ENCODE peak calls at places on chromosomes 3 and 15, in six cellular contexts. V, D, N, T, Q and E are unnamed samples.

GRCh38 chr3:172449468-172450149 is 1.4 kb upstream of the GHSR start:
- DNase-seq in Q (no peak), D (peak; percentile 13), V (peak; percentile 6), N (peak; percentile 22), T (peak; percentile 27), E (no peak)

GRCh38 chr3:51975857-51976549 is 1.1 kb downstream of the ABHD14A start:
- DNase-seq in Q (peak; percentile 62), V (peak; percentile 46), T (peak; percentile 76), D (peak; percentile 78), N (peak; percentile 76), E (peak; percentile 88)

GRCh38 chr3:146625117-146625775 is 20.1 kb upstream of the PLSCR5 start:
- DNase-seq in V (no peak), N (no peak), Q (no peak), D (no peak), T (no peak), E (no peak)

GRCh38 chr3:50405249-50405648 is 45.9 kb upstream of the TMEM115 start:
- DNase-seq in N (no peak), T (no peak), V (no peak), Q (no peak), D (no peak), E (no peak)

GRCh38 chr3:177438596-177439220 is 241.4 kb upstream of the TBL1XR1 start:
- DNase-seq in N (no peak), Q (no peak), T (no peak), D (no peak), V (no peak), E (no peak)

GRCh38 chr3:13655074-13655913 is 106.4 kb downstream of the FBLN2 start:
- DNase-seq in Q (peak; percentile 50), V (no peak), D (peak; percentile 35), N (peak; percentile 60), T (peak; percentile 52), E (peak; percentile 77)

GRCh38 chr15:34682673-34683072 is 72.1 kb downstream of the GJD2 start:
- DNase-seq in D (no peak), T (no peak), N (no peak), Q (no peak), V (no peak), E (no peak)

GRCh38 chr15:45618813-45619212 is 16.0 kb upstream of the SQOR start:
- DNase-seq in D (no peak), T (no peak), V (peak; percentile 18), N (no peak), Q (no peak), E (no peak)

GRCh38 chr3:122714269-122714668 is 33.6 kb downstream of the PARP14 start:
- DNase-seq in T (no peak), V (no peak), D (no peak), N (no peak), Q (no peak), E (no peak)

GRCh38 chr15:71185706-71186105 is 70.4 kb downstream of the THSD4 start:
- DNase-seq in T (no peak), D (no peak), N (no peak), Q (no peak), V (no peak), E (no peak)

GRCh38 chr3:15451468-15452113 is 24.2 kb downstream of the EAF1 start:
- DNase-seq in N (no peak), Q (no peak), D (no peak), T (no peak), V (no peak), E (no peak)
- TF ChIP-seq CTCF in N (no peak), Q (no peak), D (no peak), T (no peak), V (no peak), E (no peak)

GRCh38 chr15:39942753-39943150 is 8.8 kb downstream of the EIF2AK4 start:
- DNase-seq in V (no peak), N (no peak), T (no peak), D (no peak), Q (no peak), E (no peak)

GRCh38 chr15:39936681-39937080 is 2.8 kb downstream of the EIF2AK4 start:
- DNase-seq in D (no peak), V (no peak), T (no peak), Q (no peak), N (no peak), E (no peak)

GRCh38 chr15:39942101-39942752 is 8.3 kb downstream of the EIF2AK4 start:
- DNase-seq in D (no peak), T (no peak), N (no peak), V (no peak), Q (no peak), E (no peak)

GRCh38 chr15:39936187-39936586 is 2.3 kb downstream of the EIF2AK4 start:
- DNase-seq in Q (no peak), N (no peak), D (no peak), T (no peak), V (no peak), E (no peak)

GRCh38 chr15:39939487-39940452 is 5.9 kb downstream of the EIF2AK4 start:
- DNase-seq in D (no peak), N (no peak), Q (no peak), T (peak; percentile 20), V (no peak), E (no peak)
- H3K27ac ChIP-seq in D (no peak overlapping the region), N (no peak overlapping the region), Q (no peak overlapping the region), T (no peak overlapping the region), V (no peak overlapping the region), E (no peak overlapping the region)

GRCh38 chr15:60626051-60626450 is 147.1 kb upstream of the ICE2 start:
- DNase-seq in T (no peak), N (no peak), D (no peak), V (no peak), Q (no peak), E (no peak)
- H3K4me3 ChIP-seq in T (no peak overlapping the region), N (no peak overlapping the region), D (no peak overlapping the region), V (no peak overlapping the region), Q (no peak overlapping the region), E (no peak overlapping the region)

DNA sequence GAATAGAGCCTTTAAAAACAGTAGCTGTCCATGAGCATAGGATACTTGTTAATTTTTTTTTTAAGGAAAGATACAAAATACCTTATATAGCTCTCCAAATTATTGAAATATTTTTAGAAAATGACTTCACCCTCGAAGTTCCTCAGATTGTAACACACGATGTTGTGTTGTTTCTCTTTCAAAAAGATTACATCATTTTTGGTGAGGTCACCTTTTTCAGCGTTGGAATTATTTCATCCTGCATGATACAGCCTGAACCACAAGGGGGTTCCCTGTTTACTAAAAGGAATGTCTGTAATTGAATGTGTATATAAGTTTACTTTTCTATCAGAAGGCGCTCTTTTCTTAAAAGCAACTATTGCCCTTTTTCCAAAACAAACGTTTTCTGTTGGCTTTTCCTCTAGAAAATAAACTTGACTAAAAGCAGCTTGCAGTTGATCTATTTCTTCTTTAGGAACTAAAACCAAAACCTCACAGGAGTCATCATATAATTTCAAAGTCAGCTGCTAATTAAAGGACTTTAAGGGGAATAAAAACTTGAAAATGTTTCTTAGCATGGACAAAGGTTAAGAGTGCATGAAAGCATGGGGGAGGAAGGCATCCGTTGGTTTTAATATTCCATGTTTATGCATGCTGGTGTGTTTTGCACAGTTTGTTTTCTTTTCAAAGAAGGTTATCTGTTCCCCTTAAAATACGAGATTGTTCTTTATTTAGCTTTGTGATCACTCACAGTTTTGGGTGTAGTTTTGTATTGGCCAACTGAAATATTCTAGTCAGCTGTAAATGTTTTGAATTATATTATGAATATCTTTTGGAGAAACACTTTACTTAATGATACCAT is 29.4 kb downstream of the LYSMD4 start:
- DNase-seq in V (peak; percentile 51), Q (no peak), T (no peak), D (peak; percentile 75), N (no peak), E (no peak)
- TF ChIP-seq CTCF in V (peak; percentile 16), Q (no peak), T (peak; percentile 78), D (peak; percentile 81), N (peak; percentile 71), E (peak; percentile 72)

DNA sequence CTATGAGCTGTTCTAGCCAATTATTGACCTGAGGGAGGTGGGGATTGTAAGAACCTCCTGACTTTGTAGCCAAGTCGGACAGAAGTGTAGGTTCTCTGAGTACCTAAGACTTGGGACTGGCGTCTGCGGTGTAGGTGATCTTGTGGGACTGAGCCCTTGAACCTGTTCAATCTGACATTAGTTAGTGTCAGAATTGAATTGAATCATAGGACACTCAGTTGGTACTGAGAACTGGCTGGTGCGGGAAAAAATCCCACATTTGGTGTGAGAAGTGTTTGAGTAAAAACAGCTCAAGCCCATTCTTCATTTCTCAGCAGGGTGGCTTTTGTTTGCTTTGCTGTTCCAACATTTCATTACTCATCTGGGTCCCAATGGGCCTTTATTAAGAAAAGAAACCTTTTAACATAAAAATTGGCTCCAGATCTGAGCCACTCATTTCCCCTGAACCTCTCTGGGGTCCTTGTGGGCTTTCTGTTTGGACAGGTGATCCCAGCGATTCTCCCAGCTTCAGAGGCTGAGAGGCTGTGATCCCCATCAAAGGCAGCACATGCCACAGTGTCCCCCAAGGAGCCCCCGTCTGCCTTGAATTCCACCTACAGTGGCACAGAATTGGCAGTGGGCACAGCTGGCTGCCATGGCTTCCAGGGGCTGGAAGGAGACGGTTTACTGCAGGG is 150.8 kb downstream of the TJP1 start:
- DNase-seq in V (no peak), N (no peak), T (no peak), Q (no peak), D (no peak), E (no peak)
- H3K27ac ChIP-seq in V (no peak overlapping the region), N (no peak overlapping the region), T (no peak overlapping the region), Q (peak overlapping the region; percentile 70), D (peak overlapping the region; percentile 76), E (peak overlapping the region; percentile 68)

DNA sequence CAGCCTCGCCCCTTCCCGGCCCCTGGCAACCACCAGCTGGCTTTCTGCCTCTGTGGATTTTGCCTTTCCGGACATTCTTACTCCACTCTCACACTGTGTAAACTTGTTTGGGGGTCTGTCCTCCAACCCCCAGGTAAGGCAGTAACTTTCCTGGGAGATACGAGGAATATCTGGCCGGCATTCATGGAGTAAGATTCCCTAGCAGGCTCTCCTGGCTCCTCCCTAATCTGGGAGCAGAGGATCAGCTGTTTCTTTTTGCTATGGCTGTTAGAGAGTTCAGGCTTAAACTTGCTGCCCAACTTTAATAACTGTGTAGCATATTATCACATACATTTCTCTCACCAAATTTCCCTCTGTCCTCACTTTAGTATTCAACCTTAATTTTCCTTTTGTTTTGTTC is 64.3 kb downstream of the IGF2BP2 start:
- DNase-seq in D (no peak), Q (no peak), N (no peak), V (no peak), T (no peak), E (no peak)
- H3K4me3 ChIP-seq in D (no peak overlapping the region), Q (no peak overlapping the region), N (peak overlapping the region; percentile 45), V (no peak overlapping the region), T (no peak overlapping the region), E (peak overlapping the region; percentile 21)

DNA sequence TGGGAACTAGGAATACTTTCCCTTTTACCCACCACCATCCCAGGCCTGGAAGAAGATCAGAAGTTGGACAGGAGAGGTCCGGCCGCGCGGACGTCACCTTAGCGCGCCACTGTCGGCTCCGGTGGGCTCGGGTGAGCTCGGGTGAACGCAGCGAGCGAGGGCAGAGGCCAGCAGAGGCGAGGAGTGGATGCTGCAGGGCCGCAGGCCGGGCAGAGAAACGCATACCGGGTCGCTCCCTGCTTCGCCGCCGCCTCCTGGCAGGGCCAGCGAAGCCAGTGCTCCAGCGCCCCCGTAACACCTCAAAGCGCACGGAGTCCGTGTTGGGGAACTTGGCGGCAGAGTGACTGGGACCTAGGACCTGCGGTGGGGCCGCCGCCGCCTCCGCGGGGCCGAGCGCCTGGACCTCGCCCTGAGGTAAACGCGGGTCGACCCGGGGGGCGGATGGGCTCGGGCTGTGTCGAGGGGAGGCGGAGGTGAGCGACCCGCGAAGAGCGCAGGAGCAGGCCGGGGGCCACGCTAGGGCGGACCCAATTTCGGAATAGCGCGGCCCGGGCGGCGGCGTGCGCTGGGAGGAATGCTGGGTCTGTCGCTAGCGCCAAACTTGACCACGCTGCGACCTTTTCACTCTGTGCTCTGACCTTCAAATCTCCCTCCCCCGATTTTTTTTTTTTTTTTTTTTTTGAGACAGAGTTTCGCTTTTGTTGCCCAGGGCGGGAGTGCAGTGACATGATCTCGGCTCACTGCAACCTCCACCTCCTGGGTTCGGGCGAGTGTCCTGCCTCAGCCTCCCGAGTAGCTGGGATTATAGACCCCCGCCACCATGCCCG is 1.6 kb downstream of the CYP11A1 start:
- DNase-seq in V (peak; percentile 14), N (peak; percentile 74), Q (no peak), D (peak; percentile 25), T (peak; percentile 59), E (peak; percentile 77)
- TF ChIP-seq CTCF in V (no peak), N (no peak), Q (no peak), D (no peak), T (no peak), E (no peak)